ENCODE peak calls at places on chromosomes 16 and 17, in six cellular contexts. V is fibroblast of lung, Z is HL-60, L is upper lobe of left lung, T is psoas muscle, W is tibial artery. M is an unnamed sample. For H3K27me3, the result is how much of the 10 kb centered on the place peaks cover.

GRCh38 chr17:751269-752001 is 629 bp downstream of the GEMIN4 start:
- DNase-seq in V (peak), Z (peak), L (no peak), T (peak), W (peak), M (no peak)

GRCh38 chr17:78774956-78775571 is 7.0 kb downstream of the CYTH1 start:
- DNase-seq in V (no peak), Z (peak), L (no peak), T (no peak), W (no peak), M (no peak)

GRCh38 chr17:73227379-73227778 is 34.3 kb downstream of the CPSF4L start:
- DNase-seq in V (no peak), Z (no peak), L (no peak), T (no peak), W (no peak), M (no peak)

GRCh38 chr17:81651692-81652091 is 4.7 kb downstream of the PDE6G start:
- DNase-seq in V (peak), Z (no peak), L (no peak), T (peak), W (no peak), M (peak)

GRCh38 chr17:56939869-56940484 is 20.9 kb downstream of the COIL start:
- DNase-seq in V (peak), Z (peak), L (no peak), T (no peak), W (no peak), M (peak)

GRCh38 chr16:85565796-85566501 is 47.2 kb upstream of the GSE1 start:
- DNase-seq in V (no peak), Z (no peak), L (peak), T (no peak), W (no peak), M (no peak)

GRCh38 chr17:888998-889401 is 90.6 kb downstream of the NXN start:
- DNase-seq in V (no peak), Z (no peak), L (no peak), T (no peak), W (no peak), M (peak)

GRCh38 chr16:67430504-67431076 is 331 bp upstream of the HSD11B2 start:
- DNase-seq in V (no peak), Z (no peak), L (peak), T (no peak), W (no peak), M (peak)

GRCh38 chr17:33369149-33369548 is 76.1 kb upstream of the ASIC2 start:
- DNase-seq in V (no peak), Z (no peak), L (no peak), T (no peak), W (no peak), M (no peak)

DNA sequence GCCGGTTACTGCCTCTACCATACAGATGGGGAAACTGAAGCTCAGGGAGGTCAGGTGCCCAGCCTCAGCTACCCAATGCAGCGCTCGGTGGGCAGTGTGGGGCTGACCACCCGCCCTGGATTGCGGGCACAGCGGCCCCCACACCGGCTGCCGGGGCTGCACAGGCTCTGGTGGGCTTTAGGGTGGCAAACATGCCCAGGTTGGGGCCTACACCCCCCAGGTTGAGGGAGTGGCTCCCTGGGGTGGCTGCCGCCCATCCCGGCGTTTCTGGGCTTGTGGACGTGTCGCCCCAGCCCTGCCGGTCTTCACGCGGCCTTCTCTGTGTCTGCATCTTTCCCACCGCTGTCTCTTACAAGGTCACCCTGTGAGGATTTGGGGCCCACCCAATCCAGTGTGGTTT is 40.9 kb upstream of the SSTR5 start:
- DNase-seq in V (no peak), Z (no peak), L (peak), T (no peak), W (no peak), M (no peak)
- H3K27me3 ChIP-seq in V (under half), Z (under half), L (under half), T (half or more), W (half or more), M (under half)

GRCh38 chr16:27426423-27427408 is 24.7 kb downstream of the IL21R start:
- DNase-seq in V (peak), Z (peak), L (no peak), T (no peak), W (peak), M (peak)
- TF ChIP-seq CTCF in V (peak), Z (no peak), L (no peak), T (no peak), W (no peak), M (no peak)

DNA sequence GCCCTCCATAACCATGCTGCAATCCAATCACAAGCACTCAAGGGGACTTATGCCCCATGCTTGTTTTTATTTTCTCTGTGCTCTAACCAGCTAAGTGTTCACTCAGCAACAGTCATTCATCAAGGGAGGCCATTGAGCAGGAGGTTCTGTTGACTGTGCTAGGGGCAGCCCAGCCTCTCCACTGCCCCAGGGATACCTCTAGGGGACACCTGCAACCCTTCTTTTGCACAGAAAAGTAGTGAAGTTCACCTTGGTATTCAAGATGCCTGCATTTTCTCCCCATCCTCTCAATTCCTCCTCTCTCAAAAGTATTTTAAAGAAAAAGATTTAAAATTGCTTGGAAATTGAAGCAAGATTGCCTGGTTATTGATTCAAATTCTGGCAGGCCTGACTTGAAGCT is 124.7 kb upstream of the GNAO1 start:
- DNase-seq in V (no peak), Z (no peak), L (no peak), T (no peak), W (no peak), M (no peak)
- H3K27ac ChIP-seq in V (no peak), Z (no peak), L (no peak), T (no peak), W (no peak), M (no peak)

GRCh38 chr17:48594412-48595106 is 980 bp upstream of the HOXB5 start:
- DNase-seq in V (peak), Z (no peak), L (peak), T (no peak), W (no peak), M (no peak)

GRCh38 chr17:48596000-48596734 is 2.6 kb upstream of the HOXB5 start:
- DNase-seq in V (peak), Z (no peak), L (peak), T (no peak), W (no peak), M (no peak)

GRCh38 chr17:48596735-48597491 is 3.3 kb upstream of the HOXB5 start:
- DNase-seq in V (peak), Z (no peak), L (no peak), T (no peak), W (no peak), M (no peak)

GRCh38 chr17:48593840-48594411 is 347 bp upstream of the HOXB5 start:
- DNase-seq in V (peak), Z (peak), L (peak), T (peak), W (peak), M (peak)

DNA sequence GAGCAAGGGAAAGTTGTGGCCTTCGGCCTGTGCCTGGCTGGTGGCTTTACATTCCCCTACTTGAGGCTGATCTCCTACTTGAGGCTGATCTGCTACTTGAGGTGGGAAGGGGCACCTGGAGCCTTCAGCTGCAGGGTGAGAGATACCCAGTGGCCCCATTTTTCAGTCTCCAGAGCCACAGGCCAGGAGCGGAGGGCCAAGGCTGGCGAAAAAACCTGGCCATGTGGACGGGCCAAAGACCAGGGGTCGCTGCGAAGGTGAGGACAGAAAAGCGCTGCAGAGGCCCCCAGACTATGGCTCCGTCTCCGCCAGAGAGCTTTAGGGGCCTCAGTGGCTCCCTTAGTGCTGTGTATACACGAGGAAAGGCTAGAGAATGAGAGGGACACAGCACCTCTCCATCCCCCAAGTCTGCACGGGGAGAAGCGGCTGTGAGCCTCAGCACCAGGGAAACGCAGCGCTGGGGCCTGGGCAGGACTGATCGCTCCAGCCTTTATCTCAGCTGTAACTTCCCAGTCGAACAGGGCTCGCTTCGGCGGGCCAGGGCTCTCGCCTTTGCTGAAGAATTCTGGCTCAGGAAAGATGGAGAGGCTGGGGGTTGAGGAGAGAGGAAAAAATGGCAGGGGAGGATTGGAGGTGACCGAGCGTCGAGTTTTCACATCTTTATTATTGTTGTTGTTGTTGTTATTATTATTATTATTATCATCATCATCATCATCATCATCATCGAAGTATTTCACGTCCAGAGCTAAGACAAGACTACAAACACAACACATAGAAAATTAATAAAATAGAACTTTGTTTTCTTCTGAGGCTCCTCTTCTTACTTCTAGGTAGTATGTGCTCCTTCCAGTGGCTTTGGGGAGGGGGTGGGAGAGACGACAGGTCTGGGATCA is 1.8 kb upstream of the HOXB5 start:
- DNase-seq in V (peak), Z (no peak), L (peak), T (no peak), W (no peak), M (no peak)
- H3K27me3 ChIP-seq in V (under half), Z (half or more), L (under half), T (half or more), W (half or more), M (half or more)

DNA sequence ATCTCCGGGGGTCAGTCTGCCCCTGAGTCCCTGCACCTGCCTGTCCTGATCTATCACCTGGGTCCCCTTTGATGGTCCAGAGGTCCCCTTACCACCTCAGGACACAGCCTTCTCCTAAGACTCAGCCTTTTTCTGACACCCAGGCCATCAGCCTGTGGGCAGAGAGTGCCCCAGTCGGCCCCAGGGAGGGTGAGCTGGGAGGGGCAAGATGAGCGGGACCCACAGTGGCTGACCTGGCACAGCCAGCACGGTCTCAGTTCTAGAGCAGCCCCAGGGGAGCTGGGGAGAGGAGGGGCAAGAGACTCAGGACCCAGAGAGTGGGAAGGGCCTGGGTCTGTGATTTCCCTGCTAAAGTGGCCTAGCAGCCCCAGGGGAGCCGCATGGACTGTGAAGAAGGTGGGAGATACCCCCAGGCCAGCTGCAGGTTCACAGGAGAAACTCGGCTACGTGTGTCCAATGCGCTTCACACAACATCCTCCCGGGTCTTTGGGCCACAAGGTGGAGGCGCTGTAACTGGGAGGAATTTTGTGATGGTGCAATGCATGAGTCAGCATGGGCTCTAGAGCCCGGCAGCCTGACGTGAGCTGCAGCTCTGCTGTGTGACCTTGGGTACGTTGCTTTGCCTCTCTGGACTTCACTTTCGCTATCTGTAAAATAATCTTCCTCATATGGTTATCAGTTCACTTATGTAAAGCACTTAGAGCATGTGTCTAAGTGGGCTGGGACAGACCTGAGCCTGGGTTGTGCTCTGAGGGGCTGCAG is 67.2 kb upstream of the LHX1 start:
- DNase-seq in V (peak), Z (peak), L (no peak), T (no peak), W (no peak), M (no peak)
- TF ChIP-seq CTCF in V (no peak), Z (no peak), L (no peak), T (no peak), W (no peak), M (peak)

GRCh38 chr16:74921051-74921450 is 63.9 kb downstream of the WDR59 start:
- DNase-seq in V (no peak), Z (no peak), L (no peak), T (no peak), W (no peak), M (no peak)
- H3K27ac ChIP-seq in V (no peak), Z (no peak), L (no peak), T (no peak), W (no peak), M (no peak)

GRCh38 chr17:45870342-45870974 is 23.9 kb upstream of the MAPT start:
- DNase-seq in V (no peak), Z (no peak), L (no peak), T (no peak), W (no peak), M (no peak)

GRCh38 chr17:45867702-45868101 is 23.0 kb downstream of the SPPL2C start:
- DNase-seq in V (no peak), Z (no peak), L (no peak), T (no peak), W (no peak), M (no peak)

GRCh38 chr17:45869676-45870341 is 24.5 kb upstream of the MAPT start:
- DNase-seq in V (no peak), Z (no peak), L (no peak), T (no peak), W (no peak), M (no peak)

GRCh38 chr17:45867171-45867570 is 22.5 kb downstream of the SPPL2C start:
- DNase-seq in V (no peak), Z (no peak), L (no peak), T (no peak), W (no peak), M (no peak)

GRCh38 chr17:45868276-45868675 is 23.6 kb downstream of the SPPL2C start:
- DNase-seq in V (no peak), Z (no peak), L (no peak), T (no peak), W (no peak), M (no peak)
- H3K27me3 ChIP-seq in V (under half), Z (under half), L (under half), T (under half), W (half or more), M (under half)

DNA sequence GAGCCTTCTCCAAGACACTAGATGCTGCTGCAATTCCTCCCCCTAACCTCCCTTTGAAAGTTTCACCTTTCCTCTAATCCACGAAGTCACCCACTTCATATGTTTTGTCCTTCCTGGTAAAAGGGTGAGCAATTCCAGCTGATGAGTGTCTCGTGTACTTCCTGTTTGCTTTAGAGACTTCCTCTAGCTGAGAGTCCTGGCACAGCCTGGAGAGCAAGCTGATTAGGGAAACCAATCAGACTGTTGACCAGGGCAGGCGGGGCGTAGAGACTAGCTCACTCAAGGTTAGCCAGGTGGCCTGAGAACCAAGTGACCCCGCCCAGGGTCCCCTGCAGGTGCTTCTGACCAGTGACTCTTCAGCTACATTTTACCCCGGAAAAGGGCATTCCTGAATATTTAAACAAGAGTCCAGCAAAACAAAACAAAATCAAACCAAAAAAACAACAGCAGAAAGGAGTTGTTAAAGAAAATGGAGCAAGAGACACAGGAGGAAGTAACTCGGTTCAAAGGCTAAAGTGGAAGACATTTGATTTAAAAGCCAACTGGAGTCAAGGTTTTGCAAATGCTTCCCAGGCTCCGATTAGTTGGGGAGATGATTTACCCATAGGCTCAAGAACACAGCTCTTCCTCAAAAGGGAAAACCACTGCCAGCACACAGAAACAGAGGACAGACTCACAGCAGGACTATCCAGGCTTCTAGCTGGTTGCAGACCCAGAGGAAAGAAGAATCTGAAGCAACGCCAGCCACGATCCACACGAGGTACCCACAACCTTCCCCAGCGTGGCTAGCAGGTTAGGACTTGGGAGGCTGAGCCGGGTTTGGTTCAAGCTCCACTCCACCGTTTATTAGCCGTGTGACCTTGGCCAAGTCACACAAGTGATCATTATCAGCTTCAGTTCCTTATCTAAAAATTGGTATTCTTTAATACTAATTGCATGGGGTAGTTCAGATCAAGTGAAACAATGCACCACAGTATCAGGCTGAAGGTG is 13.4 kb downstream of the HSPB9 start:
- DNase-seq in V (peak), Z (peak), L (no peak), T (no peak), W (peak), M (no peak)
- TF ChIP-seq CTCF in V (no peak), Z (no peak), L (no peak), T (no peak), W (no peak), M (no peak)

GRCh38 chr16:56941092-56941491 is 9.2 kb downstream of the HERPUD1 start:
- DNase-seq in V (no peak), Z (no peak), L (no peak), T (no peak), W (no peak), M (no peak)

GRCh38 chr16:56945847-56946527 is 14.0 kb downstream of the HERPUD1 start:
- DNase-seq in V (no peak), Z (no peak), L (no peak), T (no peak), W (no peak), M (no peak)

GRCh38 chr16:56941856-56942331 is 10.0 kb downstream of the HERPUD1 start:
- DNase-seq in V (no peak), Z (no peak), L (no peak), T (no peak), W (no peak), M (no peak)

GRCh38 chr16:56944954-56945839 is 13.3 kb downstream of the HERPUD1 start:
- DNase-seq in V (no peak), Z (no peak), L (no peak), T (no peak), W (no peak), M (peak)

GRCh38 chr16:56943761-56944375 is 11.9 kb downstream of the HERPUD1 start:
- DNase-seq in V (no peak), Z (no peak), L (no peak), T (no peak), W (no peak), M (no peak)
- H3K27ac ChIP-seq in V (no peak), Z (no peak), L (no peak), T (no peak), W (no peak), M (no peak)